ENCODE peak calls at places on chromosomes 4 and X, in six cellular contexts. T is IMR-90, Y is neuronal stem cell, E is H9, R is trophoblast cell, U is H1. B is an unnamed sample.

GRCh38 chrX:106874075-106874474 is 29.1 kb downstream of the RIPPLY1 start:
- DNase-seq in Y (no peak), T (peak; percentile 42), R (peak; percentile 65), U (no peak), E (no peak), B (peak; percentile 30)

GRCh38 chr4:10667651-10668341 is 16.8 kb downstream of the CLNK start:
- DNase-seq in T (no peak), Y (no peak), R (no peak), E (no peak), U (no peak), B (no peak)

GRCh38 chrX:73922856-73923429 is 359.9 kb downstream of the CHIC1 start:
- DNase-seq in E (no peak), U (no peak), Y (no peak), R (no peak), T (peak; percentile 26), B (no peak)

GRCh38 chrX:7330971-7331746 is 183.2 kb upstream of the PUDP start:
- DNase-seq in Y (no peak), U (no peak), T (peak; percentile 85), R (peak; percentile 61), E (no peak), B (peak; percentile 71)

GRCh38 chrX:274904-275475 is 6.2 kb upstream of the PLCXD1 start:
- DNase-seq in E (peak; percentile 93), U (no peak), Y (peak; percentile 65), T (no peak), R (no peak), B (peak; percentile 72)

GRCh38 chrX:135340827-135341226 is 31.5 kb downstream of the ETDC start:
- DNase-seq in T (peak; percentile 65), Y (no peak), E (no peak), R (no peak), U (no peak), B (peak; percentile 12)

GRCh38 chr4:14596904-14597303 is 405.4 kb upstream of the CPEB2 start:
- DNase-seq in U (peak; percentile 1), Y (no peak), E (peak; percentile 31), R (peak; percentile 13), T (no peak), B (no peak)

GRCh38 chrX:134764202-134764785 is 106.0 kb upstream of the PLAC1 start:
- DNase-seq in E (no peak), Y (no peak), U (no peak), T (no peak), R (peak; percentile 77), B (peak; percentile 43)

GRCh38 chr4:158538911-158539310 is 17.2 kb downstream of the RXFP1 start:
- DNase-seq in R (no peak), Y (no peak), E (no peak), T (no peak), U (no peak), B (no peak)

GRCh38 chrX:103730746-103731508 is 20.2 kb downstream of the TMEM31 start:
- DNase-seq in R (no peak), Y (no peak), E (no peak), U (no peak), T (peak; percentile 86), B (peak; percentile 66)

GRCh38 chr4:74111576-74111975 is 12.6 kb upstream of the CXCL2 start:
- DNase-seq in R (peak; percentile 79), T (no peak), Y (no peak), E (no peak), U (no peak), B (no peak)

GRCh38 chrX:100928660-100929613 is at the start of gene XKRX:
- DNase-seq in U (no peak), Y (peak; percentile 18), T (no peak), R (peak; percentile 30), E (peak; percentile 85), B (no peak)

GRCh38 chr4:158209825-158210807 is at the start of gene TMEM144:
- DNase-seq in Y (peak; percentile 63), E (peak; percentile 93), R (peak; percentile 94), T (peak; percentile 85), U (peak; percentile 63), B (peak; percentile 93)

GRCh38 chr4:139152249-139152648 is 24.8 kb downstream of the ELF2 start:
- DNase-seq in T (no peak), Y (no peak), E (no peak), R (no peak), U (no peak), B (no peak)
- H4K8ac ChIP-seq in T (no peak overlapping the region), Y (no peak overlapping the region), E (no peak overlapping the region), R (no peak overlapping the region), U (no peak overlapping the region), B (no peak overlapping the region)

GRCh38 chr4:187798385-187798784 is 197.2 kb upstream of the ZFP42 start:
- DNase-seq in Y (no peak), T (no peak), U (no peak), R (no peak), E (peak; percentile 64), B (no peak)

GRCh38 chr4:187795737-187796136 is 199.8 kb upstream of the ZFP42 start:
- DNase-seq in U (no peak), R (no peak), E (no peak), T (no peak), Y (no peak), B (no peak)

GRCh38 chr4:187799735-187800134 is 195.8 kb upstream of the ZFP42 start:
- DNase-seq in Y (no peak), U (no peak), R (no peak), E (no peak), T (no peak), B (no peak)
- H2AFZ ChIP-seq in Y (no peak overlapping the region), U (no peak overlapping the region), R (no peak overlapping the region), E (no peak overlapping the region), T (no peak overlapping the region), B (no peak overlapping the region)

DNA sequence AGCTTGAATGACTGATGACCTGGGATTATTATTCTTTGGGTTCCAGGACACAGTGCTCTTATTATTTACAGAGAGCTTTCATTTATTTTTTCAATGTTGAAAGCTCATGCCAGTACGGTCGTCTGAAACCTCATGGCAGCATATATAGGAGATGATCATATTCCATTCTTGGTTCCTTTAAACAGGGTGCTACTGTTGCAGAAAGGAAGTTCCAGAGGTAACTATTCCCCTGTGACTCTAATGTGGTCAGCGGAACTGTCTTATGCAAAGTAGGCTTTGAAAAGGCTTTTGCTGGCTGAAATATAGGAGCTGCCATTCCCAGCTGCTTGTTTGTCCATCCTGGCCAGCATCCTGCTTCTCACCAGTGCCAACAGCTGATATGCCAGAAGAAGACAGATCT is 208.3 kb upstream of the LEF1 start:
- DNase-seq in R (no peak), U (no peak), E (no peak), Y (no peak), T (no peak), B (no peak)
- H4K8ac ChIP-seq in R (no peak overlapping the region), U (no peak overlapping the region), E (no peak overlapping the region), Y (no peak overlapping the region), T (no peak overlapping the region), B (no peak overlapping the region)

DNA sequence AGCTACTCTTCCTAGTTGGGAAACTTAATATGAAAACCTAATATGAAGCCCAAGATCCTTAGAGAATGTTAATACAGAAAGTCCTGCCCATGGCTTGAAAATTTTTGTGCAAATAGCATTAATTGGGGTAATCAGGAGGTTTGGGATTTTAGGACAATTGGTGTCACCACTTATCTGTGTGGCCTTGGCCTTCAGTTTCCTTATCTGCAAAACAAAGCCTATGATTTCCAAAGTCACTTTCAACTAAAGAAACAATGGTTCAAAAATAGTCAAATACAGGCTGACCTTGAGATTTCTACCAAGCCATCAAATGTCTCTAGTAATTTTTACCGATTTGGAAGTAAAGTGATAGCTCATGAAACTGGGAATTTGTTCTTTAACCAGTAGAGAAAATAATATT is 40.2 kb upstream of the FAM9C start:
- DNase-seq in Y (no peak), R (no peak), U (no peak), E (no peak), T (no peak), B (no peak)
- H2AFZ ChIP-seq in Y (no peak overlapping the region), R (no peak overlapping the region), U (no peak overlapping the region), E (no peak overlapping the region), T (no peak overlapping the region), B (no peak overlapping the region)

GRCh38 chr4:17153572-17153971 is 255.1 kb upstream of the LDB2 start:
- DNase-seq in Y (no peak), T (no peak), E (no peak), U (no peak), R (no peak), B (no peak)
- H4K8ac ChIP-seq in Y (no peak overlapping the region), T (no peak overlapping the region), E (no peak overlapping the region), U (no peak overlapping the region), R (no peak overlapping the region), B (no peak overlapping the region)

GRCh38 chr4:182807841-182808548 is 109.2 kb downstream of the DCTD start:
- DNase-seq in Y (no peak), E (peak; percentile 70), R (no peak), U (no peak), T (no peak), B (no peak)
- H2AFZ ChIP-seq in Y (no peak overlapping the region), E (no peak overlapping the region), R (no peak overlapping the region), U (no peak overlapping the region), T (no peak overlapping the region), B (no peak overlapping the region)

GRCh38 chrX:43108828-43109227 is 330.9 kb upstream of the PPP1R2C start:
- DNase-seq in E (no peak), U (no peak), T (no peak), Y (no peak), R (peak; percentile 4), B (no peak)
- H4K8ac ChIP-seq in E (no peak overlapping the region), U (no peak overlapping the region), T (no peak overlapping the region), Y (no peak overlapping the region), R (no peak overlapping the region), B (no peak overlapping the region)

DNA sequence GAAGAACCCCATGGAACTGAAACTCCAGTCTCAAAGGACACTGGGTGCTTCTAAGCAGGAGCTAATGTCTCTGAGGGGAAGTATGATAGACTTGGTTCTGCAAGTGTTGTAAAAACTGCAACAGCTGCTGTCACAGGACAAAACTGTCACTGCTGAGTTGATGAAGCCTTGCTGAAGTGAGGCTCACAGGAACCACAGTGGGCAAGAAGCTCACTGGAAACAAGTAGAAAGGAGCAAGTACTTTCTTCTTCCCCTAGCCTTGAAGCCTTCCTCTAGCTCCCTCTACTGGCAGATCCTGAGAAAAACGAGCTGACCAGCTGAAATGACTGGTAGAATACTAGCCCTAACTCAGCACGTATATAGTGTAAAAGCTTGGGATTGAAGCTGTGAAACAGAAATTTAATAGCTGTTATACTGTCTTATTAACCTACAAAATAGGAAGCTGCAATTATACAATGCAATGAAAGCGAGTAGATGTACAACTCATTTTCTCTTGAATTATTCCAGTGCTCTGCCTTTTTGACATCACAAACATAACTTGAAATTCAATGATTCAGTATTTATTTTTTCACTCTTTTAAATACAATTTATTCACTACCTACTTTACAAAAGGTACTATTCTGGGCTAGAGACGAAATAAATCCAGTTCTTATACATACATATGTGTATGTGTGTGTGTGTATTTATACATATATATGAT is 91.4 kb downstream of the GABRB1 start:
- DNase-seq in E (peak; percentile 77), Y (peak; percentile 80), R (peak; percentile 88), U (peak; percentile 51), T (peak; percentile 81), B (peak; percentile 83)
- H2AFZ ChIP-seq in E (no peak overlapping the region), Y (no peak overlapping the region), R (no peak overlapping the region), U (peak overlapping the region; percentile 91), T (peak overlapping the region; percentile 90), B (peak overlapping the region; percentile 2)